ENCODE peak calls at places on chromosome 20, in six cellular contexts. I is activated CD8-positive, alpha-beta memory T cell treated with anti-CD3 and anti-CD28 coated beads for 4 hours; O is activated T-cell treated with anti-CD3 and anti-CD28 coated beads for 4 hours; E is Calu3; R is iPS DF 6.9; P is Right ventricle myocardium superior. Q is an unnamed sample.

GRCh38 chr20:35702824-35703695 is 3.9 kb downstream of the ROMO1 start:
- DNase-seq in E (no peak), P (no peak), O (no peak), I (no peak), R (no peak), Q (no peak)

GRCh38 chr20:4925842-4926530 is 75.3 kb downstream of the SLC23A2 start:
- DNase-seq in R (no peak), I (no peak), P (peak; percentile 79), O (no peak), E (peak; percentile 53), Q (no peak)

GRCh38 chr20:37313546-37314091 is 24.2 kb downstream of the MANBAL start:
- DNase-seq in R (no peak), E (no peak), I (no peak), P (no peak), O (no peak), Q (no peak)

GRCh38 chr20:31820228-31820627 is 1.1 kb downstream of the MYLK2 start:
- DNase-seq in R (no peak), O (no peak), I (no peak), P (no peak), E (no peak), Q (no peak)

GRCh38 chr20:3135507-3136070 is 24.1 kb downstream of the FASTKD5 start:
- DNase-seq in R (no peak), O (no peak), E (no peak), P (no peak), I (no peak), Q (no peak)

GRCh38 chr20:63446174-63447024 is 26.1 kb downstream of the KCNQ2 start:
- DNase-seq in E (no peak), R (no peak), P (no peak), O (no peak), I (no peak), Q (no peak)

GRCh38 chr20:25489221-25489863 is 81.9 kb downstream of the GINS1 start:
- DNase-seq in E (no peak), P (no peak), I (no peak), O (no peak), R (no peak), Q (no peak)

GRCh38 chr20:11712611-11713160 is 205.0 kb upstream of the BTBD3 start:
- DNase-seq in E (no peak), I (no peak), O (no peak), P (no peak), R (no peak), Q (no peak)

GRCh38 chr20:23668477-23668951 is 20.3 kb downstream of the CST4 start:
- DNase-seq in E (peak; percentile 32), O (peak; percentile 3), I (no peak), R (peak; percentile 47), P (no peak), Q (peak; percentile 35)

GRCh38 chr20:25081065-25081729 is 744 bp downstream of the VSX1 start:
- DNase-seq in E (no peak), R (no peak), I (no peak), O (peak; percentile 17), P (no peak), Q (no peak)

GRCh38 chr20:10519361-10520048 is 84.4 kb downstream of the SLX4IP start:
- DNase-seq in O (no peak), R (no peak), I (no peak), P (no peak), E (no peak), Q (no peak)

GRCh38 chr20:57619053-57619831 is 984 bp downstream of the ZBP1 start:
- DNase-seq in I (no peak), R (no peak), O (no peak), P (peak; percentile 79), E (no peak), Q (no peak)

GRCh38 chr20:15362849-15363248 is 1025.4 kb upstream of the FLRT3 start:
- DNase-seq in I (no peak), E (no peak), R (no peak), P (no peak), O (no peak), Q (no peak)

GRCh38 chr20:8267009-8267408 is 134.9 kb downstream of the PLCB1 start:
- DNase-seq in R (no peak), I (no peak), P (no peak), E (no peak), O (no peak), Q (no peak)

GRCh38 chr20:21564127-21564773 is 50.4 kb upstream of the NKX2-2 start:
- DNase-seq in E (no peak), O (no peak), R (no peak), I (no peak), P (no peak), Q (peak; percentile 89)

GRCh38 chr20:12698817-12699216 is 310.0 kb upstream of the SPTLC3 start:
- DNase-seq in R (no peak), E (no peak), I (no peak), O (no peak), P (no peak), Q (no peak)

GRCh38 chr20:39358052-39358451 is 395.9 kb downstream of the DHX35 start:
- DNase-seq in P (no peak), I (no peak), R (no peak), O (no peak), E (no peak), Q (no peak)

GRCh38 chr20:57857969-57858368 is 148.2 kb upstream of the PMEPA1 start:
- DNase-seq in O (no peak), I (no peak), E (no peak), R (no peak), P (no peak), Q (no peak)

GRCh38 chr20:4490045-4490444 is 231.7 kb upstream of the PRND start:
- DNase-seq in E (no peak), R (no peak), O (no peak), P (no peak), I (no peak), Q (no peak)

GRCh38 chr20:45774933-45775332 is 16.8 kb downstream of the WFDC3 start:
- DNase-seq in I (no peak), E (no peak), P (no peak), O (no peak), R (no peak), Q (no peak)

GRCh38 chr20:63538204-63539091 is 1.3 kb upstream of the PTK6 start:
- DNase-seq in P (no peak), I (no peak), R (no peak), E (peak; percentile 97), O (no peak), Q (no peak)

GRCh38 chr20:60057866-60058807 is 99.9 kb downstream of the CDH26 start:
- DNase-seq in I (no peak), O (no peak), R (no peak), E (no peak), P (peak; percentile 72), Q (no peak)

GRCh38 chr20:61765871-61766654 is 299.6 kb downstream of the TAF4 start:
- DNase-seq in E (peak; percentile 24), O (no peak), P (no peak), R (no peak), I (no peak), Q (no peak)

GRCh38 chr20:25672659-25673058 is 24.0 kb downstream of the ZNF337 start:
- DNase-seq in E (no peak), P (no peak), I (no peak), R (no peak), O (no peak), Q (no peak)

GRCh38 chr20:46826343-46826984 is 68.2 kb upstream of the EYA2 start:
- DNase-seq in O (no peak), I (no peak), P (no peak), R (no peak), E (no peak), Q (no peak)

GRCh38 chr20:58523916-58524315 is 8.7 kb upstream of the APCDD1L start:
- DNase-seq in R (no peak), P (no peak), E (no peak), I (no peak), O (no peak), Q (no peak)

GRCh38 chr20:57753332-57754164 is 43.7 kb upstream of the PMEPA1 start:
- DNase-seq in I (no peak), E (peak; percentile 39), O (no peak), R (no peak), P (no peak), Q (no peak)